ENCODE peak calls at places on chromosome 21, in nine cellular contexts. Q is CD4-positive, CD25-positive, alpha-beta regulatory T cell; Y is AG08396; I is GM10248; C is NCI-H187 treated with DMSO at 0.1 percent for 48 hours; B is activated T-helper 1 cell treated with Interleukin-2 at 50 U/mL for 16 hours; F is iris pigment epithelial cell; V is H9; X is D341Med. M is an unnamed sample.

GRCh38 chr21:32710069-32710784 is 17.6 kb downstream of the SYNJ1 start:
- DNase-seq in Q (no peak), Y (no peak), I (no peak), C (no peak), B (no peak), F (no peak), V (no peak), X (no peak), M (no peak)

GRCh38 chr21:42062543-42063022 is 8.5 kb upstream of the UMODL1 start:
- DNase-seq in Q (peak), Y (no peak), I (peak), C (no peak), B (peak), F (no peak), V (no peak), X (no peak), M (no peak)

GRCh38 chr21:35202431-35202830 is 153.3 kb upstream of the RUNX1 start:
- DNase-seq in Q (no peak), Y (no peak), I (no peak), C (no peak), B (no peak), F (peak), V (no peak), X (no peak), M (no peak)

GRCh38 chr21:26443867-26444266 is 129.2 kb downstream of the CYYR1 start:
- DNase-seq in Q (no peak), Y (no peak), I (no peak), C (no peak), B (no peak), F (peak), V (no peak), X (no peak), M (no peak)

GRCh38 chr21:32386195-32386870 is 6.5 kb downstream of the URB1 start:
- DNase-seq in Q (no peak), Y (no peak), I (no peak), C (no peak), B (no peak), F (peak), V (no peak), X (no peak), M (no peak)

GRCh38 chr21:39125752-39126485 is 57.3 kb downstream of the PSMG1 start:
- DNase-seq in Q (peak), Y (peak), I (peak), C (peak), B (no peak), F (peak), V (peak), X (peak), M (peak)

GRCh38 chr21:28608646-28609045 is 384.0 kb downstream of the LTN1 start:
- DNase-seq in Q (no peak), Y (no peak), I (no peak), C (no peak), B (no peak), F (no peak), V (no peak), X (no peak), M (no peak)

GRCh38 chr21:23402929-23403520 is 2204.3 kb downstream of the MRPL39 start:
- DNase-seq in Q (no peak), Y (no peak), I (no peak), C (no peak), B (no peak), F (no peak), V (no peak), X (no peak), M (no peak)

GRCh38 chr21:38334866-38335265 is 78.1 kb downstream of the KCNJ15 start:
- DNase-seq in Q (no peak), Y (no peak), I (no peak), C (no peak), B (no peak), F (no peak), V (no peak), X (no peak), M (no peak)

GRCh38 chr21:26405735-26406361 is 167.2 kb downstream of the CYYR1 start:
- DNase-seq in Q (peak), Y (peak), I (no peak), C (no peak), B (no peak), F (peak), V (peak), X (no peak), M (peak)

GRCh38 chr21:43619856-43620255 is 39.4 kb downstream of the HSF2BP start:
- DNase-seq in Q (no peak), Y (no peak), I (no peak), C (no peak), B (no peak), F (no peak), V (no peak), X (no peak), M (no peak)